ENCODE peak calls at places on chromosomes 2 and 18, in six cellular contexts. One of them, this sample, is unnamed.

GRCh38 chr2:46798998-46799698 is 116.5 kb downstream of the MCFD2 start:
- DNase-seq in H1: no peak
- DNase-seq in IMR-90: peak; percentile 77
- DNase-seq in mesendoderm: no peak
- DNase-seq in mesenchymal stem cell: no peak
- DNase-seq in neuronal stem cell: no peak
- DNase-seq in this sample: no peak

GRCh38 chr2:116820986-116821385 is 993.5 kb upstream of the DDX18 start:
- DNase-seq in H1: no peak
- DNase-seq in IMR-90: no peak
- DNase-seq in mesendoderm: peak; percentile 8
- DNase-seq in mesenchymal stem cell: no peak
- DNase-seq in neuronal stem cell: no peak
- DNase-seq in this sample: no peak

GRCh38 chr18:2857491-2858063 is 10.8 kb downstream of the EMILIN2 start:
- DNase-seq in H1: no peak
- DNase-seq in IMR-90: peak; percentile 43
- DNase-seq in mesendoderm: peak; percentile 57
- DNase-seq in mesenchymal stem cell: peak; percentile 87
- DNase-seq in neuronal stem cell: no peak
- DNase-seq in this sample: no peak

GRCh38 chr2:3405876-3406275 is 26.4 kb downstream of the TRAPPC12 start:
- DNase-seq in H1: no peak
- DNase-seq in IMR-90: no peak
- DNase-seq in mesendoderm: no peak
- DNase-seq in mesenchymal stem cell: no peak
- DNase-seq in neuronal stem cell: no peak
- DNase-seq in this sample: no peak

GRCh38 chr2:74441690-74442482 is at the start of gene RTKN:
- DNase-seq in H1: peak; percentile 94
- DNase-seq in IMR-90: no peak
- DNase-seq in mesendoderm: peak; percentile 94
- DNase-seq in mesenchymal stem cell: no peak
- DNase-seq in neuronal stem cell: peak; percentile 50
- DNase-seq in this sample: peak; percentile 87

GRCh38 chr2:49490710-49491109 is 336.4 kb upstream of the FSHR start:
- DNase-seq in H1: peak; percentile 84
- DNase-seq in IMR-90: no peak
- DNase-seq in mesendoderm: peak; percentile 93
- DNase-seq in mesenchymal stem cell: peak; percentile 11
- DNase-seq in neuronal stem cell: peak; percentile 12
- DNase-seq in this sample: peak; percentile 88

GRCh38 chr2:107990718-107991117 is 4.4 kb downstream of the SLC5A7 start:
- DNase-seq in H1: no peak
- DNase-seq in IMR-90: no peak
- DNase-seq in mesendoderm: no peak
- DNase-seq in mesenchymal stem cell: no peak
- DNase-seq in neuronal stem cell: no peak
- DNase-seq in this sample: no peak

GRCh38 chr2:239400000-239400831 is 604 bp downstream of the HDAC4 start:
- DNase-seq in H1: no peak
- DNase-seq in IMR-90: peak; percentile 36
- DNase-seq in mesendoderm: no peak
- DNase-seq in mesenchymal stem cell: peak; percentile 56
- DNase-seq in neuronal stem cell: no peak
- DNase-seq in this sample: peak; percentile 23

GRCh38 chr2:119371111-119371510 is 4.3 kb downstream of the DBI start:
- DNase-seq in H1: no peak
- DNase-seq in IMR-90: no peak
- DNase-seq in mesendoderm: no peak
- DNase-seq in mesenchymal stem cell: no peak
- DNase-seq in neuronal stem cell: no peak
- DNase-seq in this sample: no peak
- H3K4ac ChIP-seq in H1: no peak overlapping the region
- H3K4ac ChIP-seq in IMR-90: no peak overlapping the region
- H3K4ac ChIP-seq in mesendoderm: no peak overlapping the region
- H3K4ac ChIP-seq in mesenchymal stem cell: no peak overlapping the region
- H3K4ac ChIP-seq in neuronal stem cell: no peak overlapping the region
- H3K4ac ChIP-seq in this sample: no peak overlapping the region

GRCh38 chr2:27071990-27072830 is 756 bp upstream of the OST4 start:
- DNase-seq in H1: peak; percentile 67
- DNase-seq in IMR-90: peak; percentile 70
- DNase-seq in mesendoderm: peak; percentile 74
- DNase-seq in mesenchymal stem cell: peak; percentile 85
- DNase-seq in neuronal stem cell: no peak
- DNase-seq in this sample: peak; percentile 79
- H3K4ac ChIP-seq in H1: peak overlapping the region; percentile 27
- H3K4ac ChIP-seq in IMR-90: peak overlapping the region; percentile 99
- H3K4ac ChIP-seq in mesendoderm: peak overlapping the region; percentile 56
- H3K4ac ChIP-seq in mesenchymal stem cell: peak overlapping the region; percentile 100
- H3K4ac ChIP-seq in neuronal stem cell: no peak overlapping the region
- H3K4ac ChIP-seq in this sample: no peak overlapping the region

GRCh38 chr2:231604685-231605606 is 12.3 kb downstream of the TEX44 start:
- DNase-seq in H1: peak; percentile 99
- DNase-seq in IMR-90: peak; percentile 95
- DNase-seq in mesendoderm: peak; percentile 99
- DNase-seq in mesenchymal stem cell: peak; percentile 99
- DNase-seq in neuronal stem cell: peak; percentile 99
- DNase-seq in this sample: peak; percentile 99

GRCh38 chr2:231600619-231601355 is 8.1 kb downstream of the TEX44 start:
- DNase-seq in H1: no peak
- DNase-seq in IMR-90: no peak
- DNase-seq in mesendoderm: no peak
- DNase-seq in mesenchymal stem cell: no peak
- DNase-seq in neuronal stem cell: no peak
- DNase-seq in this sample: no peak

GRCh38 chr2:231604101-231604684 is 11.5 kb downstream of the TEX44 start:
- DNase-seq in H1: peak; percentile 81
- DNase-seq in IMR-90: no peak
- DNase-seq in mesendoderm: no peak
- DNase-seq in mesenchymal stem cell: no peak
- DNase-seq in neuronal stem cell: no peak
- DNase-seq in this sample: no peak

GRCh38 chr2:231601356-231602229 is 8.9 kb downstream of the TEX44 start:
- DNase-seq in H1: peak; percentile 93
- DNase-seq in IMR-90: peak; percentile 71
- DNase-seq in mesendoderm: peak; percentile 95
- DNase-seq in mesenchymal stem cell: peak; percentile 80
- DNase-seq in neuronal stem cell: peak; percentile 77
- DNase-seq in this sample: peak; percentile 92

GRCh38 chr2:231602874-231603467 is 10.3 kb downstream of the TEX44 start:
- DNase-seq in H1: no peak
- DNase-seq in IMR-90: no peak
- DNase-seq in mesendoderm: no peak
- DNase-seq in mesenchymal stem cell: no peak
- DNase-seq in neuronal stem cell: no peak
- DNase-seq in this sample: no peak
- H3K4ac ChIP-seq in H1: no peak overlapping the region
- H3K4ac ChIP-seq in IMR-90: no peak overlapping the region
- H3K4ac ChIP-seq in mesendoderm: no peak overlapping the region
- H3K4ac ChIP-seq in mesenchymal stem cell: no peak overlapping the region
- H3K4ac ChIP-seq in neuronal stem cell: no peak overlapping the region
- H3K4ac ChIP-seq in this sample: no peak overlapping the region

DNA sequence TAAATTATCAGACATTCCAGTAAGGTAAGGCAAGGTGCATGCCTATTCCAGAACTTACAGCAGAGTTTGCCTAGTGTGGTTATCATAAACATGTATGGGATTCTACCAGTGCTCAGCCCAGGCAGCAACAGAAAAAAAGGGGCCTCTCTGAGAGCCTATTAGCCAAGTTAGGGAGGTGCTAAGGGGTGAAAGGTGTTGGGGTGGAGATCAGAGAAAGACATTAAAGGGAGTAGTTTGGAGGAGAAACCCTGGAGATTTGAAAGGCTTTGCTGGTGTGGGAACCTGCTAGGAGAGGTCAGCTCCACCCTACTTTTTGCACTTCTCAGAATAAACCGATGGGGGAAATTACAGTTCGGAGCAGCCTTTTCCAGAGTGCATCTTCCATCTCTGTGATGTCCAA is 2.9 kb downstream of the ARPC2 start:
- DNase-seq in H1: no peak
- DNase-seq in IMR-90: no peak
- DNase-seq in mesendoderm: no peak
- DNase-seq in mesenchymal stem cell: no peak
- DNase-seq in neuronal stem cell: no peak
- DNase-seq in this sample: no peak
- H3K4ac ChIP-seq in H1: no peak overlapping the region
- H3K4ac ChIP-seq in IMR-90: no peak overlapping the region
- H3K4ac ChIP-seq in mesendoderm: no peak overlapping the region
- H3K4ac ChIP-seq in mesenchymal stem cell: no peak overlapping the region
- H3K4ac ChIP-seq in neuronal stem cell: no peak overlapping the region
- H3K4ac ChIP-seq in this sample: no peak overlapping the region

DNA sequence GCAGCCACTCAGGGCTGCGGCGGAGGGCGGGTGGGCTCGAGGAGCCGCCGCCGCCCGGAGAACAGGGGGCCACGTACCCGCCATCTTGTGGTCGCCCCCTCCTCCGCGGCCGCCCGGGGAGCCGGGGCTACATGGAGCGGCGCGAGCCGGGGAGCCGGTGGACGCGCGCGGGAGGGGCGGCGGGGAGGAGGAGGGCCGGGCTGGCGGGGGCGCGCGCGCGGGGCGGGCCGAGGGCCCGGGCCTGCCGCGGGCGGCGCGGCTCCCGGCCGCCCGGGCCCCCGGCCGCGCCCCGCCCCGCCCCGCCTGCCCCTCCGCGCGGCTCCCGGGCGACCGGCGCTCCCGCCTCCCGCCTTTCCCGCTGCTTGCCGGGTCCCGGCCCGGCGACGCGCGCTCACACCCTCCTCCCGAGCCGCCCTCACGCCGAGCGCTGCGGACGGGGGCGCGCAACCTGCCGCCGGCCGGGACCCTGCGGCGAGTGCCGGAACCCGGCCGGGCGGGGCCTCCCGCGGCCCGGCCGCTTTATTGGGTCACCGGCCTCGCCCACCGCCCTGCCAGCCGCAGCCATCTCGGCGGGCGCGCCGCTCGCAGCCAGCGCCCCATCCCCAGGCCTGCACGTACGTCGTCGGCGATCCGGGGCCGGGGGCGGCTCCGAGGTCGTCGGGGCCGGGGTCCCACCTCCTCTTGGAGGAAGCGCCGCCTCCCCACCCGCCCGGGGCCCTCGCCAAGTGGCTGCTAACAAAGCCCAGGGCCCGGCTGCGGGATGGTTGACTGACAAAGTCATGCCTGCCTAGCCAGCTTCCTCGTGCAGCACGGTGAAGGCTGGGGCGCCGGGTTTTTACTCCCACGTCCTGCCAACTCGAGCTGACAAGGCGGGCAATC is at the start of gene PPP4R1:
- DNase-seq in H1: peak; percentile 88
- DNase-seq in IMR-90: peak; percentile 52
- DNase-seq in mesendoderm: peak; percentile 93
- DNase-seq in mesenchymal stem cell: peak; percentile 72
- DNase-seq in neuronal stem cell: peak; percentile 78
- DNase-seq in this sample: peak; percentile 85
- H3K4ac ChIP-seq in H1: no peak within 1 kb of the TSS
- H3K4ac ChIP-seq in IMR-90: peak within 1 kb of the TSS; percentile 95
- H3K4ac ChIP-seq in mesendoderm: peak within 1 kb of the TSS; percentile 99
- H3K4ac ChIP-seq in mesenchymal stem cell: peak within 1 kb of the TSS; percentile 94
- H3K4ac ChIP-seq in neuronal stem cell: peak within 1 kb of the TSS; percentile 12
- H3K4ac ChIP-seq in this sample: no peak within 1 kb of the TSS